ENCODE peak calls at places on chromosome X, in seven cellular contexts. E is heart right ventricle, R is fibroblast of the aortic adventitia, V is dorsolateral prefrontal cortex, F is endothelial cell, Y is GM06990, O is PC-9. Q is an unnamed sample.

GRCh38 chrX:51336584-51336983 is 4.0 kb downstream of the NUDT10 start:
- DNase-seq in Y (peak), R (peak), V (no peak), O (no peak), E (peak), F (peak), Q (no peak)

GRCh38 chrX:32155044-32155638 is 1056.2 kb downstream of the DMD start:
- DNase-seq in R (no peak), Y (no peak), F (no peak), V (no peak), O (no peak), E (no peak), Q (no peak)

GRCh38 chrX:10415704-10416001 is 204.7 kb downstream of the MID1 start:
- DNase-seq in F (no peak), O (no peak), E (no peak), R (peak), V (no peak), Y (no peak), Q (no peak)

GRCh38 chrX:118484216-118484903 is 11.3 kb upstream of the DOCK11 start:
- DNase-seq in E (no peak), Y (no peak), O (peak), F (no peak), V (no peak), R (no peak), Q (no peak)

GRCh38 chrX:121958886-121959285 is 911.5 kb downstream of the GLUD2 start:
- DNase-seq in Y (no peak), F (no peak), V (no peak), R (peak), E (no peak), O (no peak), Q (no peak)

GRCh38 chrX:49041683-49042529 is 1.3 kb downstream of the TFE3 start:
- DNase-seq in O (no peak), Y (no peak), R (peak), V (no peak), F (no peak), E (peak), Q (no peak)

GRCh38 chrX:150148749-150149672 is 210.7 kb upstream of the EOLA2 start:
- DNase-seq in Y (no peak), O (no peak), F (no peak), E (peak), V (no peak), R (peak), Q (no peak)

GRCh38 chrX:130024127-130024526 is 41.7 kb downstream of the BCORL1 start:
- DNase-seq in O (peak), F (peak), E (peak), Y (peak), R (peak), V (no peak), Q (no peak)

GRCh38 chrX:16934212-16934611 is 12.2 kb upstream of the REPS2 start:
- DNase-seq in E (no peak), O (no peak), V (no peak), R (no peak), F (no peak), Y (no peak), Q (no peak)

GRCh38 chrX:9867753-9868152 is 81.5 kb downstream of the SHROOM2 start:
- DNase-seq in E (no peak), V (no peak), Y (no peak), O (no peak), R (no peak), F (no peak), Q (no peak)

GRCh38 chrX:67749536-67749935 is 205.7 kb downstream of the AR start:
- DNase-seq in F (no peak), V (no peak), O (no peak), R (no peak), Y (no peak), E (no peak), Q (no peak)

GRCh38 chrX:137212078-137212632 is 178.4 kb upstream of the GPR101 start:
- DNase-seq in V (no peak), R (no peak), O (no peak), E (no peak), F (no peak), Y (no peak), Q (no peak)

GRCh38 chrX:21770631-21771321 is 12.9 kb upstream of the SMPX start:
- DNase-seq in O (peak), E (no peak), F (no peak), R (no peak), Y (no peak), V (no peak), Q (no peak)

GRCh38 chrX:39946822-39947221 is 150.9 kb downstream of the BCOR start:
- DNase-seq in R (peak), O (no peak), Y (no peak), V (no peak), E (no peak), F (peak), Q (no peak)

GRCh38 chrX:40094041-40094899 is 3.5 kb downstream of the BCOR start:
- DNase-seq in F (no peak), Y (no peak), V (no peak), E (peak), O (peak), R (peak), Q (peak)

GRCh38 chrX:145003443-145003842 is 243.9 kb upstream of the SPANXN1 start:
- DNase-seq in F (no peak), Y (no peak), O (no peak), V (no peak), E (no peak), R (no peak), Q (no peak)

GRCh38 chrX:70434914-70435586 is 9.6 kb upstream of the DLG3 start:
- DNase-seq in E (peak), Y (no peak), V (no peak), O (no peak), F (no peak), R (peak), Q (no peak)

GRCh38 chrX:70432936-70433847 is 10.1 kb downstream of the GDPD2 start:
- DNase-seq in F (no peak), E (no peak), Y (no peak), R (no peak), O (no peak), V (no peak), Q (no peak)

GRCh38 chrX:70434352-70434866 is 10.2 kb upstream of the DLG3 start:
- DNase-seq in F (peak), O (peak), E (peak), R (peak), Y (peak), V (peak), Q (peak)

GRCh38 chrX:70436380-70436779 is 8.3 kb upstream of the DLG3 start:
- DNase-seq in E (no peak), R (no peak), F (peak), Y (no peak), O (no peak), V (no peak), Q (no peak)

DNA sequence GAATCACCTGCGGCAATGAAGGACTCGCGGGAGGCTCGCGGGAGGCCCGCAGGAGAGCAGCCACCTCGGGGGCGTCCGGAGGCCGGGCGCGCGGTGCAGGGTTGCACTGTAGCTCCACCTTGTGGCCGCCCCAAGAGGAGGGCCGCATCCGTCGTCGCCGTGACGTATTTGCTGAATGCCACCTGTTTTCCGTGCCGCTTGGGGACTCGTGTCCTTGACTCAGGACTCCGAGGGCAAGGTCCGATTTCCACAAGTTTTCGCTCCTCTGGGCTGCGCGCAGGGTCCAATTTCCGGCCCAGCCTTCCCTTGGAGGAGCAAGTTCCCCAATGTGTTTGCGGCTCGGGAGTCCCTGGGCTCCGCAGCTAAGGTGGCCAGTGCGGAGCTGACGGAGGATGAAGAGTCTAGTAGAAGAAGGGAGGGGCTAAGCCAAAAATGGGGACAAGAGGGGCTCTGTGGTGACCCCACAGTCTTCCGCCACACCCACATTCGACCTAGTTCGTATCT is 10.7 kb upstream of the DLG3 start:
- DNase-seq in E (peak), V (peak), R (peak), F (peak), O (peak), Y (peak), Q (peak)
- TF ChIP-seq CTCF in E (peak), V (peak), R (peak), F (peak), O (peak), Y (peak), Q (peak)

GRCh38 chrX:128973033-128973432 is 550.3 kb downstream of the SMARCA1 start:
- DNase-seq in E (no peak), V (no peak), F (no peak), O (no peak), Y (no peak), R (no peak), Q (no peak)

DNA sequence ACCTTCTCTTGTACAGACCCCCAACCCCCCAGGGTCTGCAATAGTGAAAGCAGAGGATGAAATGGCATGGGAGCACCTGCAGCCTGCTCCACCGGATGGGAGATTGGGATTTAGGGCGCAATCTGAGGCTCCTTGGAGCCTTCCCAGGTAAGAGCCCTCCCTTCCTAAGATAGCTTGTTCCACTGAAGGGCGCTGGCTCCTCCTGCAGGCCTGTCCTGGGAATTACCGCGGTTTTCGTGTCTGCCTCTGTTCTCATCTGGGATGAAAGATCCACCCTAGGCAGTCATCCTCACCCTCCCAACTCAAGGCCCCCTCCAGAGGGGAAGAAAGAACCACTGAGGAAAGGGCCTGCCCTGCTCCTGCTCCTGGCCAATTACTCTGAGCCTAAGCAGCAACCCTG is 547.6 kb downstream of the SMARCA1 start:
- DNase-seq in F (peak), V (no peak), Y (peak), E (no peak), R (no peak), O (peak), Q (peak)
- TF ChIP-seq CTCF in F (peak), V (peak), Y (peak), E (peak), R (peak), O (peak), Q (peak)

DNA sequence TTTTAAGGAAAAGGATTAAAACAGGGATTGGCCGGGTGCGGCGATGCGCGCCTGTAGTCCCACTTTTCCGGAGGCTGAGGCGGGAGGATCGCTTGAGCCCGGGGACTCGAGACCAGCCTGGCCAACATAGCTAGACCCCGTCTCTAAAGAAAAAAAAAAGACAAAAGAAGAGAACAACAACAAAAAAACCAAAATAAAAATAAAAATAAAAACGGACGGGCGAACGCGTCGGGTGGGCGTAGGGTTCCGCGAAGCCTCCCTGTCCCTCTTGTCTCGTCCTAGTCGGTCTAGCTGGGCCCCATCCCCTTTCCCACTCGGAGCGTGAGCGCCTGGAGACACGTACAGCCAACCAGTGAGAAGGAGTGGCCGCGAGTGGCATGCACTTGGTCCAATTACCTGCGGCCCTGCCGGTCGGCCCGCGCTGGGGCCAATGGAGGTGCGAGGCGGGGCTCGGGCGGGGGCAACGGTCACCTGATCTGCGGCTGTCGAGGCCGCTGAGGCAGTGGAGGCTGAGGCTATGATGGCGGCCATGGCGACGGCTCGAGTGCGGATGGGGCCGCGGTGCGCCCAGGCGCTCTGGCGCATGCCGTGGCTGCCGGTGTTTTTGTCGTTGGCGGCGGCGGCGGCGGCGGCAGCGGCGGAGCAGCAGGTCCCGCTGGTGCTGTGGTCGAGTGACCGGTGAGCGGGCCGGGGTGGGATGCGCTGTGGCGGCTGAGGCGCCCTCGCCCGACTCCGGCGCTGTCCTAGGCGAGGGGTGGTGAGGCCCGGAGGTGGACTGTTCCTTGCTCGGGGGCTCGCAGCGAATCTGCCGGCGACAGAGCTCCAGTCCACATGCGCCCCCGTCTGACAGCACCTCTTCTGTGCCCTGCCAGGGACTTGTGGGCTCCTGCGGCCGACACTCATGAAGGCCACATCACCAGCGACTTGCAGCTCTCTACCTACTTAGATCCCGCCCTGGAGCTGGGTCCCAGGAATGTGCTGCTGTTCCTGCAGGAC is at the start of gene ATP6AP1:
- DNase-seq in R (peak), F (peak), O (peak), E (peak), Y (peak), V (peak), Q (peak)
- TF ChIP-seq CTCF in R (no peak), F (no peak), O (no peak), E (peak), Y (peak), V (no peak), Q (no peak)

DNA sequence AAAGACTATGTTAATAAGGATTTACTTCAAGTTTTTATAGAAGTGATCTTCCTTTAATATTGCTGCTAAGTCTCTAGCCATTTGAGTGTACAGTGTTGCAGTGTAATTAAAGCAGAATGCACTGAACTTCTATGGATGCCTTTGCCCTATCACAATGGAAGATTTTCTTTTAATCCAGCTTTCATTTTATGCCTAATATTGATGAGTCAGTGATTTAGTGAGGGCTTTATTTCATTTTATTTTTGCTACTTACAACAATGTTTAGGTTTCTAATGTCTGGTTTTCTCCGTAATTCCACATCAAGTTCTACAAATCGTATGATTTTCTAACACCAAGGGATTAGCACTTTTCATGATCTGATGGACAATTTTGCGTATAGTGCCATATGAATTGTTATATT is 504.1 kb downstream of the PCDH11X start:
- DNase-seq in R (no peak), F (no peak), E (no peak), V (no peak), Y (no peak), O (no peak), Q (no peak)
- TF ChIP-seq CTCF in R (no peak), F (no peak), E (no peak), V (no peak), Y (no peak), O (no peak), Q (no peak)

GRCh38 chrX:75522565-75523411 is at the start of gene ZDHHC15:
- DNase-seq in F (peak), E (peak), O (no peak), V (peak), R (no peak), Y (peak), Q (peak)
- TF ChIP-seq CTCF in F (no peak), E (no peak), O (no peak), V (no peak), R (no peak), Y (no peak), Q (no peak)

DNA sequence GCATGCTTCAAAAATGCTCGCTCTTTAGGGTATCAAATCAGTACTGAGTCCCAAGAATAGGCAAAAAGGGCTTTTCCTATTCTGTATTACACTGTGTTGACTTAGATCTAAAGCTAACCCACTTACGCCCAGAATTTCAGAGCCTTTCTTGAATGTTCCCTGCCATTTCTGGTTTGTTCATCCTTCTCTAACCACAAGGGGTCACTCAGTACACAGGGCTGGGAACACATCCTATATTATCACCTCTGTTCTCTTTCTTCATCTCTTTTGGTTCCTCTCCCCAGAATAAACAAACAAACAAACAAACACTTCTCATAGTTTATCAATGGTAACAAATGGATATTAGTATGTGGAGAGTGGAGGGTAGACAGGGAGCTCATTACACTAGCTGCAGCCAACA is 25.5 kb upstream of the MORC4 start:
- DNase-seq in E (no peak), Y (peak), F (peak), O (no peak), V (no peak), R (peak), Q (no peak)
- TF ChIP-seq CTCF in E (peak), Y (peak), F (peak), O (peak), V (peak), R (peak), Q (no peak)

DNA sequence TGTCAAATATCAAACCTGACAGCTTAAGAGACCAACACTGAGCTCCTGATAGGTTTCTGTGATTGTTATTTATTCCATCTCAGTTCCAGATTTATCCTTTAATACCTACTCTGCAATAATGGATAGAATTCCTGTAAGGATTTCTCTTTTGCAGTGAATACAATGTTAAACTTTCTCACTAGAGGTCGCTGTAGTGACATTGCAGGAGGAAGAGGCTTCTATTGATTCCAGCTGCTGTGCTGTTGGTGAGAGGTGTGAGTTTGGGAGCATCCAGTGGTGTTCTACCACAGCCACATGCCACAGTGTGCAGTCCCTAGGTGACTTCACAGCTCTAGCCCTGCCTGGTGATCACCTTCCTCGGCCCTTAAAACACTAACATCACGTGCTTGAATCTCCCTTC is 34.6 kb upstream of the DCAF8L2 start:
- DNase-seq in F (no peak), O (no peak), V (no peak), Y (no peak), R (peak), E (no peak), Q (no peak)
- TF ChIP-seq CTCF in F (peak), O (peak), V (peak), Y (peak), R (peak), E (peak), Q (peak)

DNA sequence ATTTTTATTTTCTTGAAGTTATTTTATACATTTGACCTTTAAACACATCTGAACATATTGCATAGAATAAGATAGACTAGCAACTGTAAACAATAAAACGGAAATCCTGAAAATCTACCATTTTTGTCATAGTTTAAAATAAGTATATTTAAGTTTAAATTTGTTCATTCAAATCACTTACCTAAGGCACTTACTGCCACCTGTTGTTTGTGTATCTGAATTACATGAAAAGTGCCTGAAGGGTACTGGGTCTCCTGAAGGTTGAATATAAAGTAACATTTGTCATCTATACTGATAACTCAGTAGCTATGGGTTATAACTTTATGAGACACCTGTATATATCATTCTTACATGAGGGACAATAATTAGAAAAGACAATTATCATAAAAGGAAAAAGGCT is 38.6 kb downstream of the TRPC5 start:
- DNase-seq in O (no peak), R (no peak), V (no peak), Y (no peak), F (peak), E (no peak), Q (no peak)
- TF ChIP-seq CTCF in O (peak), R (no peak), V (peak), Y (peak), F (peak), E (peak), Q (peak)

GRCh38 chrX:80812176-80812575 is 2.5 kb upstream of the BRWD3 start:
- DNase-seq in E (peak), F (peak), R (peak), O (no peak), Y (no peak), V (no peak), Q (no peak)
- TF ChIP-seq CTCF in E (peak), F (no peak), R (peak), O (no peak), Y (peak), V (peak), Q (no peak)

GRCh38 chrX:110987292-110987691 is 108.7 kb upstream of the PAK3 start:
- DNase-seq in O (no peak), V (no peak), R (no peak), F (peak), E (no peak), Y (no peak), Q (no peak)
- TF ChIP-seq CTCF in O (no peak), V (no peak), R (no peak), F (no peak), E (no peak), Y (peak), Q (no peak)